ENCODE peak calls at places on chromosomes 12 and 14, in six cellular contexts. U, H, W, M, E and I are unnamed samples.
A peak's percentile ranks its signal among the peaks of the same experiment; 100 is the strongest.

GRCh38 chr14:63893701-63894458 is 41.1 kb downstream of the SYNE2 start:
- DNase-seq in U (peak; percentile 86), H (peak; percentile 52), W (peak; percentile 23), M (no peak), E (no peak), I (no peak)

GRCh38 chr12:50387487-50387886 is 8.9 kb downstream of the FAM186A start:
- DNase-seq in U (no peak), H (no peak), W (no peak), M (no peak), E (no peak), I (no peak)

GRCh38 chr12:57641699-57642442 is 8.9 kb upstream of the B4GALNT1 start:
- DNase-seq in U (no peak), H (no peak), W (no peak), M (no peak), E (no peak), I (no peak)

GRCh38 chr12:98154850-98155249 is 360.5 kb upstream of the TMPO start:
- DNase-seq in U (no peak), H (peak; percentile 78), W (peak; percentile 6), M (peak; percentile 53), E (no peak), I (no peak)

GRCh38 chr12:31644536-31644935 is 15.0 kb upstream of the ETFBKMT start:
- DNase-seq in U (no peak), H (no peak), W (no peak), M (no peak), E (no peak), I (no peak)

GRCh38 chr12:47942327-47943230 is 20.8 kb upstream of the TMEM106C start:
- DNase-seq in U (peak; percentile 58), H (peak; percentile 93), W (no peak), M (no peak), E (peak; percentile 80), I (no peak)

GRCh38 chr12:1840981-1841425 is 20.6 kb downstream of the LRTM2 start:
- DNase-seq in U (peak; percentile 34), H (no peak), W (no peak), M (no peak), E (peak; percentile 40), I (no peak)

GRCh38 chr14:93120522-93120921 is 4.8 kb upstream of the ITPK1 start:
- DNase-seq in U (no peak), H (no peak), W (no peak), M (no peak), E (no peak), I (no peak)

GRCh38 chr12:21527451-21528180 is 1.5 kb downstream of the SPX start:
- DNase-seq in U (peak; percentile 74), H (peak; percentile 85), W (peak; percentile 23), M (no peak), E (peak; percentile 88), I (no peak)

GRCh38 chr12:124387510-124387855 is 92.6 kb downstream of the RFLNA start:
- DNase-seq in U (no peak), H (no peak), W (no peak), M (no peak), E (no peak), I (no peak)

GRCh38 chr12:694734-695503 is 31.7 kb upstream of the NINJ2 start:
- DNase-seq in U (no peak), H (no peak), W (no peak), M (no peak), E (no peak), I (no peak)

GRCh38 chr12:105741786-105742566 is 396.8 kb downstream of the NUAK1 start:
- DNase-seq in U (no peak), H (no peak), W (no peak), M (no peak), E (no peak), I (no peak)

GRCh38 chr12:46489951-46490388 is 117.4 kb upstream of the SLC38A2 start:
- DNase-seq in U (no peak), H (no peak), W (no peak), M (no peak), E (no peak), I (no peak)

GRCh38 chr12:46486588-46486987 is 114.0 kb upstream of the SLC38A2 start:
- DNase-seq in U (no peak), H (no peak), W (no peak), M (no peak), E (no peak), I (no peak)

GRCh38 chr12:46485853-46486252 is 113.3 kb upstream of the SLC38A2 start:
- DNase-seq in U (no peak), H (no peak), W (no peak), M (no peak), E (no peak), I (no peak)

GRCh38 chr12:46490635-46491034 is 118.1 kb upstream of the SLC38A2 start:
- DNase-seq in U (no peak), H (no peak), W (no peak), M (no peak), E (no peak), I (no peak)

DNA sequence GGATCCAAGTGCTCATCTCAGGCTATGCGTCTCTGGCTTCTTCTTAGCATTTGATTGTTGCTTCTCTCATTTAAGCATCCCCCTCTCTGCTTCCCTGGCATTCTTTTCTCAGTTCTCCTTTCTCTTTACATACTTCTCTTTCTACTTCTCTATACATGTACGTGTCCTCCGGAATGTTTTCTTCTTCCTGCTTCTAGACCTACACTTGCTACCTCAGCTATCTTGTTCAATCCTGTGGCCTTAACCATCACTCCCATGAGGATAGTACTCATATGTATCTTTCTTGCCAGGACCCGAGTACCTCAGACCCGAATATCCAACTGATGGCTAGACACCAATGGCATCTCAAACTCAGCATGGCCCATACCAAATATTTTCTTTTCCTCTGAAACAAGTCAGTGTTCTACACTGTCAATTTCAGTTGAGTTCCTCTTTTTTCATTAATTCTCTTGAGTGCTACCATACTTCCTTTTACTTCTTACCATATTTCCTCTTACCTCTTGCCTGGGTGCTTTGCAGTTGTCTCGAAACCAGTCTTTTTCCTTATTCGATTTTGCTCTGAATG is 115.1 kb upstream of the SLC38A2 start:
- DNase-seq in U (no peak), H (no peak), W (no peak), M (no peak), E (no peak), I (no peak)
- H3K4me1 ChIP-seq in U (peaks cover 31% of the 10 kb centered on the region), H (peaks cover 24% of the 10 kb centered on the region), W (no peaks in the 10 kb centered on the region), M (peaks cover 31% of the 10 kb centered on the region), E (peaks cover 35% of the 10 kb centered on the region), I (no peaks in the 10 kb centered on the region)

GRCh38 chr12:41967668-41968649 is 176.7 kb downstream of the GXYLT1 start:
- DNase-seq in U (no peak), H (peak; percentile 66), W (no peak), M (no peak), E (no peak), I (no peak)
- TF ChIP-seq POLR2AphosphoS5 in U (no peak), H (no peak), W (no peak), M (no peak), E (no peak), I (no peak)

GRCh38 chr14:70662816-70663215 is 21.1 kb downstream of the TTC9 start:
- DNase-seq in U (no peak), H (no peak), W (no peak), M (no peak), E (no peak), I (no peak)

GRCh38 chr14:70666364-70666691 is 24.6 kb downstream of the TTC9 start:
- DNase-seq in U (no peak), H (no peak), W (no peak), M (no peak), E (no peak), I (no peak)

GRCh38 chr14:70663707-70664179 is 22.0 kb downstream of the TTC9 start:
- DNase-seq in U (no peak), H (no peak), W (no peak), M (no peak), E (no peak), I (no peak)

GRCh38 chr14:70665448-70666363 is 24.0 kb downstream of the TTC9 start:
- DNase-seq in U (no peak), H (no peak), W (peak; percentile 93), M (no peak), E (no peak), I (peak; percentile 90)

GRCh38 chr14:70664698-70665447 is 23.2 kb downstream of the TTC9 start:
- DNase-seq in U (no peak), H (no peak), W (peak; percentile 36), M (no peak), E (no peak), I (no peak)
- H3K4me1 ChIP-seq in U (no peaks in the 10 kb centered on the region), H (peaks cover 38% of the 10 kb centered on the region), W (peaks cover 10% of the 10 kb centered on the region), M (peaks cover 9% of the 10 kb centered on the region), E (peaks cover 96% of the 10 kb centered on the region), I (peaks cover 3% of the 10 kb centered on the region)

GRCh38 chr14:69154779-69155178 is 1.9 kb upstream of the DCAF5 start:
- DNase-seq in U (no peak), H (peak; percentile 59), W (no peak), M (no peak), E (no peak), I (no peak)

GRCh38 chr14:69152181-69152943 is 557 bp downstream of the DCAF5 start:
- DNase-seq in U (no peak), H (peak; percentile 70), W (peak; percentile 46), M (no peak), E (peak; percentile 84), I (no peak)

GRCh38 chr14:69151458-69152180 is 1.3 kb downstream of the DCAF5 start:
- DNase-seq in U (peak; percentile 84), H (peak; percentile 89), W (peak; percentile 75), M (no peak), E (peak; percentile 95), I (peak; percentile 68)

GRCh38 chr14:69153848-69154208 is 909 bp upstream of the DCAF5 start:
- DNase-seq in U (peak; percentile 74), H (peak; percentile 19), W (peak; percentile 17), M (no peak), E (peak; percentile 76), I (no peak)

DNA sequence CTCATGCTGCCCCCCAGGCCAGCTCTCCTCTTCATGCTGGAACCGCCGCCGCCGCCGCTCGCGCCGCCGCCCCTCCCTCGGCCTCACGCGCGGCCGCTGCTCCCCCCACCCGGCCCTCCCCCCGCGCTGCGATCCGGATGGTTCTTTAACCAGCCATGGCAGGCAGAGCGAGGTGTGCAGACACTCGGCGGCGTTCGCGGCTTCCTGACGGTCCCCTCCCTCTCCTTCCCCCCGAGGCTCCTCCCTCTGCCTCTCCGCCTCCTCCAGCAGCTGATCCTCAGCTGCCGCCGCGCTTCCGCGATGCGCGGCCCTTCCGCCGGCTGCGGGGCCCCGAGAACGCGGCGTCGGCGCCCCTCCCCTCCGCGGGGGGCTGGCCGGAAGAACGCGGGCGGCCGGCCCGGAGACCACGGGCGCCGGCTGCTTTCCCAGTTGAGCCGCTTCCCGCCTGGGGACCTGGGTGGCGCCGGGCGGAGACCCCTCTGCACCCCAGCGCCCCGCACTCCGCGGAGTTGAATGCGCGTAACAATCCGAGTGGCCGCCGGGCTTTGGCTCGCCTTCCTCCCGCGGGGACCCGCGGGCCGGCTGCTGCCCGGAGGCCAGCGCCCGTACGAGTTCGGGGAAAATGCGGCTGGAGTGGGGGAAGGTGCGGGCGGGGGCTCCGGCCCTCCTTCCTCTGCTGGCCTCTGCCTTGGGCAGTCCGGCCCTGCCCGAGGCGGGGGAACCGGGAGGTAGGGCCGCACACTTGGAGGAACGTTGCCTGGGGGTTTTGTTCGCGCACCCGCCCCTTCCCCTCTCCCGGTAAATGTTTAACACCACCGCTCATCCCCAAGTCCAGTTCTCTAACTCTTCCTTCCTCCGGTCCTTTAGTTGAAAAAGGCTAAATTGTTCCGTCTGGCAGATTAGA is at the start of gene DCAF5:
- DNase-seq in U (peak; percentile 98), H (peak; percentile 93), W (peak; percentile 97), M (peak; percentile 98), E (peak; percentile 99), I (peak; percentile 93)
- TF ChIP-seq POLR2AphosphoS5 in U (peak; percentile 80), H (peak; percentile 36), W (peak; percentile 85), M (peak; percentile 91), E (peak; percentile 92), I (peak; percentile 78)

GRCh38 chr14:45664668-45665356 is 411.8 kb upstream of the MIS18BP1 start:
- DNase-seq in U (no peak), H (peak; percentile 77), W (no peak), M (no peak), E (no peak), I (no peak)
- H3K4me1 ChIP-seq in U (no peaks in the 10 kb centered on the region), H (no peaks in the 10 kb centered on the region), W (no peaks in the 10 kb centered on the region), M (no peaks in the 10 kb centered on the region), E (no peaks in the 10 kb centered on the region), I (no peaks in the 10 kb centered on the region)